ENCODE peak calls at places on chromosomes 5 and 9, in five cellular contexts. One of them, this sample, is unnamed.

GRCh38 chr9:113563856-113564514 is 100.5 kb downstream of the RGS3 start:
- DNase-seq in WERI-Rb-1: no peak
- DNase-seq in hepatocyte: no peak
- DNase-seq in lung: no peak
- DNase-seq in foreskin fibroblast: no peak
- DNase-seq in this sample: no peak

GRCh38 chr9:109591691-109592090 is 93.6 kb upstream of the PTPN3 start:
- DNase-seq in WERI-Rb-1: no peak
- DNase-seq in hepatocyte: no peak
- DNase-seq in lung: no peak
- DNase-seq in foreskin fibroblast: no peak
- DNase-seq in this sample: no peak

GRCh38 chr5:160452721-160453263 is 31.1 kb downstream of the PTTG1 start:
- DNase-seq in WERI-Rb-1: no peak
- DNase-seq in hepatocyte: no peak
- DNase-seq in lung: no peak
- DNase-seq in foreskin fibroblast: no peak
- DNase-seq in this sample: no peak

GRCh38 chr5:142364251-142365145 is 39.7 kb upstream of the SPRY4 start:
- DNase-seq in WERI-Rb-1: peak; percentile 65
- DNase-seq in hepatocyte: no peak
- DNase-seq in lung: no peak
- DNase-seq in foreskin fibroblast: no peak
- DNase-seq in this sample: no peak

GRCh38 chr9:85715587-85715986 is 26.2 kb downstream of the AGTPBP1 start:
- DNase-seq in WERI-Rb-1: no peak
- DNase-seq in hepatocyte: no peak
- DNase-seq in lung: no peak
- DNase-seq in foreskin fibroblast: no peak
- DNase-seq in this sample: no peak

GRCh38 chr9:122941560-122942234 is 877 bp downstream of the RABGAP1 start:
- DNase-seq in WERI-Rb-1: no peak
- DNase-seq in hepatocyte: peak; percentile 50
- DNase-seq in lung: no peak
- DNase-seq in foreskin fibroblast: peak; percentile 67
- DNase-seq in this sample: no peak

GRCh38 chr9:28389411-28389810 is 816.1 kb upstream of the C9orf72 start:
- DNase-seq in WERI-Rb-1: no peak
- DNase-seq in hepatocyte: no peak
- DNase-seq in lung: no peak
- DNase-seq in foreskin fibroblast: no peak
- DNase-seq in this sample: no peak

GRCh38 chr5:173237821-173238220 is 2.8 kb upstream of the NKX2-5 start:
- DNase-seq in WERI-Rb-1: no peak
- DNase-seq in hepatocyte: no peak
- DNase-seq in lung: no peak
- DNase-seq in foreskin fibroblast: no peak
- DNase-seq in this sample: no peak

GRCh38 chr5:9724707-9725106 is 94.6 kb upstream of the TAS2R1 start:
- DNase-seq in WERI-Rb-1: no peak
- DNase-seq in hepatocyte: no peak
- DNase-seq in lung: no peak
- DNase-seq in foreskin fibroblast: no peak
- DNase-seq in this sample: no peak

GRCh38 chr5:6193315-6193714 is 185.0 kb downstream of the MED10 start:
- DNase-seq in WERI-Rb-1: no peak
- DNase-seq in hepatocyte: peak; percentile 52
- DNase-seq in lung: peak; percentile 26
- DNase-seq in foreskin fibroblast: no peak
- DNase-seq in this sample: no peak

GRCh38 chr5:74242516-74242915 is 398.0 kb downstream of the ENC1 start:
- DNase-seq in WERI-Rb-1: no peak
- DNase-seq in hepatocyte: no peak
- DNase-seq in lung: no peak
- DNase-seq in foreskin fibroblast: no peak
- DNase-seq in this sample: no peak

GRCh38 chr5:30040483-30041116 is 1152.9 kb upstream of the CDH6 start:
- DNase-seq in WERI-Rb-1: peak; percentile 71
- DNase-seq in hepatocyte: peak; percentile 72
- DNase-seq in lung: no peak
- DNase-seq in foreskin fibroblast: no peak
- DNase-seq in this sample: no peak

GRCh38 chr5:31800351-31800750 is 161.4 kb downstream of the PDZD2 start:
- DNase-seq in WERI-Rb-1: no peak
- DNase-seq in hepatocyte: no peak
- DNase-seq in lung: no peak
- DNase-seq in foreskin fibroblast: no peak
- DNase-seq in this sample: no peak

GRCh38 chr5:136811086-136811485 is 445.7 kb upstream of the TRPC7 start:
- DNase-seq in WERI-Rb-1: no peak
- DNase-seq in hepatocyte: no peak
- DNase-seq in lung: no peak
- DNase-seq in foreskin fibroblast: peak; percentile 17
- DNase-seq in this sample: no peak

GRCh38 chr9:137165250-137165836 is 4.5 kb downstream of the LRRC26 start:
- DNase-seq in WERI-Rb-1: no peak
- DNase-seq in hepatocyte: no peak
- DNase-seq in lung: no peak
- DNase-seq in foreskin fibroblast: no peak
- DNase-seq in this sample: no peak

GRCh38 chr5:127585661-127586060 is 63.2 kb upstream of the CTXN3 start:
- DNase-seq in WERI-Rb-1: no peak
- DNase-seq in hepatocyte: no peak
- DNase-seq in lung: no peak
- DNase-seq in foreskin fibroblast: no peak
- DNase-seq in this sample: no peak

GRCh38 chr5:159805021-159805420 is 111.3 kb upstream of the ADRA1B start:
- DNase-seq in WERI-Rb-1: no peak
- DNase-seq in hepatocyte: no peak
- DNase-seq in lung: no peak
- DNase-seq in foreskin fibroblast: peak; percentile 45
- DNase-seq in this sample: no peak

GRCh38 chr9:122261469-122261881 is 3.2 kb downstream of the RBM18 start:
- DNase-seq in WERI-Rb-1: no peak
- DNase-seq in hepatocyte: peak; percentile 88
- DNase-seq in lung: peak; percentile 75
- DNase-seq in foreskin fibroblast: peak; percentile 75
- DNase-seq in this sample: peak; percentile 37

GRCh38 chr9:91180240-91180929 is 181.3 kb downstream of the AUH start:
- DNase-seq in WERI-Rb-1: no peak
- DNase-seq in hepatocyte: no peak
- DNase-seq in lung: peak; percentile 16
- DNase-seq in foreskin fibroblast: no peak
- DNase-seq in this sample: no peak

GRCh38 chr5:143664623-143665022 is 147.3 kb upstream of the HMHB1 start:
- DNase-seq in WERI-Rb-1: no peak
- DNase-seq in hepatocyte: no peak
- DNase-seq in lung: no peak
- DNase-seq in foreskin fibroblast: peak; percentile 70
- DNase-seq in this sample: no peak

GRCh38 chr5:143594913-143595818 is 191.7 kb upstream of the NR3C1 start:
- DNase-seq in WERI-Rb-1: peak; percentile 77
- DNase-seq in hepatocyte: peak; percentile 18
- DNase-seq in lung: no peak
- DNase-seq in foreskin fibroblast: no peak
- DNase-seq in this sample: no peak

GRCh38 chr5:124580925-124581821 is 165.3 kb downstream of the ZNF608 start:
- DNase-seq in WERI-Rb-1: no peak
- DNase-seq in hepatocyte: peak; percentile 64
- DNase-seq in lung: no peak
- DNase-seq in foreskin fibroblast: peak; percentile 29
- DNase-seq in this sample: peak; percentile 40

GRCh38 chr5:114223866-114224265 is 138.0 kb upstream of the KCNN2 start:
- DNase-seq in WERI-Rb-1: peak; percentile 10
- DNase-seq in hepatocyte: peak; percentile 7
- DNase-seq in lung: no peak
- DNase-seq in foreskin fibroblast: no peak
- DNase-seq in this sample: no peak

GRCh38 chr9:126664893-126665695 is 51.4 kb downstream of the LMX1B start:
- DNase-seq in WERI-Rb-1: no peak
- DNase-seq in hepatocyte: peak; percentile 55
- DNase-seq in lung: no peak
- DNase-seq in foreskin fibroblast: no peak
- DNase-seq in this sample: no peak

GRCh38 chr5:10828241-10828640 is 67.2 kb upstream of the DAP start:
- DNase-seq in WERI-Rb-1: no peak
- DNase-seq in hepatocyte: no peak
- DNase-seq in lung: no peak
- DNase-seq in foreskin fibroblast: peak; percentile 79
- DNase-seq in this sample: no peak

DNA sequence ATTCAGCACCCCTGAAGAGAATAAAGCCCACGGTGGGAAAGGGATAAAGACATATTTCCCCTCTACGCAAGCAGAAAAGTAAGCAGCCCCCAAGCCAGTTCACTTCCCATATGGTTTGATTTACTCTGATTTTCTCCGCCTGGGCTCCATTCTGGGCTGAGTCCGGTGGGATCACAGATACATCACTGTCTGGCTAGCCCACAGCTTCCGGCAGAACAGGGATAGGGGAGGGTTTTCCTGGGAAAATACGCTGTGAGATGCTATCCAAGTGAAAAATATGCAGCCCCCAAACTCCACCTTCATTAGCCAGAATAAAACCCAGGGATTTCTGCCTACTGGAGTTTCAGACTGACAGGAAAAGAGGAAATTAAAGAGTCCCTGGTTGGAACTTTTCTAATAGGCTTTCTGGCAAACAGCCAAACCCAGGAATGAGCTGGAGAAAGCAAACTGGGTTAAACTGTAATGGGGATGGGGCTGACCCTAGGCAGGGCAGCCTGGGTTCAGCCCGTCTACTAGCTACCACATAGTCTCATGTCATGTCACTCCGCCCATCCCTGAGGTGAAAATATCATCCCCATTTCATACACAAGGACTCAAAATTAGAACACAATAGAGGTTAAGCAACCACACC is 16.9 kb upstream of the NIPAL4 start:
- DNase-seq in WERI-Rb-1: no peak
- DNase-seq in hepatocyte: no peak
- DNase-seq in lung: no peak
- DNase-seq in foreskin fibroblast: no peak
- DNase-seq in this sample: no peak
- H3K4me3 ChIP-seq in WERI-Rb-1: no peak overlapping the region
- H3K4me3 ChIP-seq in hepatocyte: no peak overlapping the region
- H3K4me3 ChIP-seq in lung: no peak overlapping the region
- H3K4me3 ChIP-seq in foreskin fibroblast: no peak overlapping the region
- H3K4me3 ChIP-seq in this sample: no peak overlapping the region

GRCh38 chr5:140857177-140857986 is 1.7 kb downstream of the PCDHA10 start:
- DNase-seq in WERI-Rb-1: no peak
- DNase-seq in hepatocyte: no peak
- DNase-seq in lung: no peak
- DNase-seq in foreskin fibroblast: no peak
- DNase-seq in this sample: peak; percentile 61

GRCh38 chr5:140857987-140858240 is 2.2 kb downstream of the PCDHA10 start:
- DNase-seq in WERI-Rb-1: no peak
- DNase-seq in hepatocyte: no peak
- DNase-seq in lung: no peak
- DNase-seq in foreskin fibroblast: no peak
- DNase-seq in this sample: no peak

GRCh38 chr5:140855772-140856674 is at the start of gene PCDHA10:
- DNase-seq in WERI-Rb-1: no peak
- DNase-seq in hepatocyte: peak; percentile 72
- DNase-seq in lung: no peak
- DNase-seq in foreskin fibroblast: no peak
- DNase-seq in this sample: no peak
- H3K4me3 ChIP-seq in WERI-Rb-1: no peak within 1 kb of the TSS
- H3K4me3 ChIP-seq in hepatocyte: peak within 1 kb of the TSS; percentile 4
- H3K4me3 ChIP-seq in lung: no peak within 1 kb of the TSS
- H3K4me3 ChIP-seq in foreskin fibroblast: no peak within 1 kb of the TSS
- H3K4me3 ChIP-seq in this sample: no peak within 1 kb of the TSS

GRCh38 chr9:7794196-7794595 is 5.4 kb downstream of the DMAC1 start:
- DNase-seq in WERI-Rb-1: no peak
- DNase-seq in hepatocyte: no peak
- DNase-seq in lung: no peak
- DNase-seq in foreskin fibroblast: no peak
- DNase-seq in this sample: no peak

GRCh38 chr9:7799234-7799933 is at the start of gene DMAC1:
- DNase-seq in WERI-Rb-1: peak; percentile 82
- DNase-seq in hepatocyte: peak; percentile 90
- DNase-seq in lung: peak; percentile 85
- DNase-seq in foreskin fibroblast: peak; percentile 95
- DNase-seq in this sample: peak; percentile 80

GRCh38 chr9:7802666-7803065 is 3.1 kb upstream of the DMAC1 start:
- DNase-seq in WERI-Rb-1: no peak
- DNase-seq in hepatocyte: no peak
- DNase-seq in lung: no peak
- DNase-seq in foreskin fibroblast: peak; percentile 43
- DNase-seq in this sample: no peak

DNA sequence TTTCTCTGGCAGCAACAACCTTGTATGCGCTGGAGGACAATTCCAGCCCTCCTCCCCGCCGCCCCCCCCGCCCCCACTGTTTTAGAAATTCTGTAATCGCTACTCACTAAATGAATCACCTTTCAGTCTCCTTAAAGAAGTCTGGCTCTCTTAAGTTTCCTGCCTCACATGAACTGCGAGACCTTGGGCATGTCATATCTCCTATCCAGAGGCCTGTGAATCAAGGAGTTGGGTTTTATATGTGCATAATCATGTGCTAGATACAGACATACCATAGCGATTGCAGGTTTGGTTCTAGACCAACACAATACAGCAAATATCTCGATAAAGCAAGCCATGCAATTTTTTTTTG is 332 bp upstream of the DMAC1 start:
- DNase-seq in WERI-Rb-1: no peak
- DNase-seq in hepatocyte: no peak
- DNase-seq in lung: no peak
- DNase-seq in foreskin fibroblast: no peak
- DNase-seq in this sample: no peak
- H3K4me3 ChIP-seq in WERI-Rb-1: peak overlapping the region; percentile 93
- H3K4me3 ChIP-seq in hepatocyte: no peak overlapping the region
- H3K4me3 ChIP-seq in lung: no peak overlapping the region
- H3K4me3 ChIP-seq in foreskin fibroblast: peak overlapping the region; percentile 87
- H3K4me3 ChIP-seq in this sample: peak overlapping the region; percentile 78

GRCh38 chr9:27108981-27109541 is at the start of gene TEK:
- DNase-seq in WERI-Rb-1: no peak
- DNase-seq in hepatocyte: no peak
- DNase-seq in lung: no peak
- DNase-seq in foreskin fibroblast: no peak
- DNase-seq in this sample: no peak
- H3K4me3 ChIP-seq in WERI-Rb-1: no peak within 1 kb of the TSS
- H3K4me3 ChIP-seq in hepatocyte: no peak within 1 kb of the TSS
- H3K4me3 ChIP-seq in lung: peak within 1 kb of the TSS; percentile 22
- H3K4me3 ChIP-seq in foreskin fibroblast: peak within 1 kb of the TSS; percentile 25
- H3K4me3 ChIP-seq in this sample: no peak within 1 kb of the TSS

DNA sequence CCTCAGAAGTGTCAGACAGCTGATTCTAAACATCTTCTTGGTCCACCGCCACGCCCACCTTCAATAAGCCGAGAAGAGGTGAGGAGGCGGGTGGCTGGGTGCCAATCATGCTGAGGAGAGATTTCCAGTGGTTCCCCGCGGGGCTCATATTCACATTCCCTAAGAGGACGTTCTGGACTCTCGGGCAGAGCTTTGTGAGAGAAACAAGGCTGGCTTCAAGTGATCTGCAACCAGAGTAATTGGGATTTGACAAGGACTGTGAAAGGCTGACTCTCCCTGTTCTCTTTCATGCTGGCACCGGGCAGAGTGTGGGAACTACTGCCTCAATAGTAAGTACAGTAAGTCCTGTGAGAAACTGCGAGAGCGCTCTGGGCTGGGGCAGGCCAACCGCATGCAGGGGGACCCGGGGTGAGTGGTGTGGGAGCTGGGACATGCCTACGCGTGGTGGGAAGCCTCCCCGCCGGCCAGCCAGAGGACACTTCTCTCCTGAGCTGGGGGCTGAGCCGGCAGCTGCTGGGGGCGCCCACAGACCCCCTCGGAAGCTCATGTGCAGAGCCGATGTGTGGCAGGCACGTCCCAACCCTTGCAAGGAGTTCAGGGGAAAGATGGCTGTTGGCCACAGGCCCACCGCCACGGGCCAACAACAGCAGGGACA is 110.9 kb downstream of the LIFR start:
- DNase-seq in WERI-Rb-1: no peak
- DNase-seq in hepatocyte: no peak
- DNase-seq in lung: no peak
- DNase-seq in foreskin fibroblast: peak; percentile 35
- DNase-seq in this sample: no peak
- H3K4me3 ChIP-seq in WERI-Rb-1: no peak overlapping the region
- H3K4me3 ChIP-seq in hepatocyte: no peak overlapping the region
- H3K4me3 ChIP-seq in lung: no peak overlapping the region
- H3K4me3 ChIP-seq in foreskin fibroblast: peak overlapping the region; percentile 32
- H3K4me3 ChIP-seq in this sample: no peak overlapping the region

This sample was measured in pancreas.